ENCODE peak calls at places on chromosomes 4 and X, in seven cellular contexts. I is dermis blood vessel endothelial cell; F is activated naive CD4-positive, alpha-beta T cell treated with Interleukin-2 at 50 U/mL for 16 hours; M is kidney epithelial cell; B is lung microvascular endothelial cell; W is GDM1; P is fibroblast of villous mesenchyme. K is an unnamed sample.

GRCh38 chr4:1029536-1029935 is 18.1 kb downstream of the FGFRL1 start:
- DNase-seq in I (no peak), F (no peak), M (no peak), B (no peak), W (no peak), P (no peak), K (no peak)

GRCh38 chrX:71489540-71489939 is 43.4 kb upstream of the OGT start:
- DNase-seq in I (no peak), F (no peak), M (no peak), B (no peak), W (no peak), P (no peak), K (peak; percentile 9)

GRCh38 chrX:16750136-16750535 is 30.7 kb downstream of the SYAP1 start:
- DNase-seq in I (no peak), F (no peak), M (no peak), B (no peak), W (no peak), P (peak; percentile 44), K (no peak)

GRCh38 chr4:163107754-163108153 is 58.9 kb downstream of the NAF1 start:
- DNase-seq in I (peak; percentile 66), F (no peak), M (no peak), B (peak; percentile 77), W (no peak), P (peak; percentile 37), K (peak; percentile 3)

GRCh38 chr4:176735300-176735699 is 57.4 kb downstream of the VEGFC start:
- DNase-seq in I (peak; percentile 37), F (no peak), M (no peak), B (peak; percentile 15), W (no peak), P (peak; percentile 30), K (peak; percentile 6)

GRCh38 chr4:68070302-68070701 is 59.4 kb downstream of the TMPRSS11F start:
- DNase-seq in I (no peak), F (no peak), M (no peak), B (no peak), W (no peak), P (no peak), K (no peak)

GRCh38 chr4:75980576-75980975 is 10.2 kb downstream of the SDAD1 start:
- DNase-seq in I (no peak), F (no peak), M (no peak), B (no peak), W (no peak), P (no peak), K (no peak)

GRCh38 chr4:19438228-19438627 is 813.5 kb upstream of the SLIT2 start:
- DNase-seq in I (no peak), F (no peak), M (no peak), B (no peak), W (no peak), P (peak; percentile 50), K (peak; percentile 5)

GRCh38 chr4:45147866-45148265 is 421.5 kb upstream of the GNPDA2 start:
- DNase-seq in I (no peak), F (no peak), M (no peak), B (no peak), W (no peak), P (no peak), K (no peak)

GRCh38 chr4:151043803-151044535 is 28.9 kb upstream of the LRBA start:
- DNase-seq in I (no peak), F (no peak), M (no peak), B (no peak), W (no peak), P (no peak), K (no peak)

GRCh38 chrX:74343970-74344622 is 40.1 kb downstream of the ZCCHC13 start:
- DNase-seq in I (peak; percentile 90), F (peak; percentile 38), M (peak; percentile 74), B (peak; percentile 73), W (peak; percentile 50), P (peak; percentile 93), K (peak; percentile 73)

GRCh38 chr4:79651516-79651915 is 243.5 kb upstream of the GK2 start:
- DNase-seq in I (peak; percentile 11), F (no peak), M (no peak), B (peak; percentile 9), W (no peak), P (peak; percentile 45), K (no peak)

GRCh38 chr4:123547167-123547817 is 150.7 kb downstream of the SPRY1 start:
- DNase-seq in I (no peak), F (no peak), M (no peak), B (no peak), W (no peak), P (no peak), K (no peak)

GRCh38 chr4:107094332-107094731 is 58.2 kb upstream of the DKK2 start:
- DNase-seq in I (peak; percentile 69), F (no peak), M (peak; percentile 0), B (peak; percentile 64), W (no peak), P (peak; percentile 34), K (peak; percentile 8)

GRCh38 chr4:156970501-156971167 is 965 bp downstream of the PDGFC start:
- DNase-seq in I (peak; percentile 70), F (no peak), M (no peak), B (peak; percentile 78), W (no peak), P (peak; percentile 68), K (peak; percentile 68)

GRCh38 chr4:182206266-182206665 is 36.9 kb upstream of the TENM3 start:
- DNase-seq in I (no peak), F (no peak), M (no peak), B (no peak), W (no peak), P (no peak), K (no peak)

GRCh38 chrX:38489341-38489740 is 72.0 kb upstream of the TSPAN7 start:
- DNase-seq in I (no peak), F (no peak), M (no peak), B (no peak), W (no peak), P (no peak), K (no peak)

K was measured in AG08396.